ENCODE peak calls at places on chromosomes 4 and X, in seven cellular contexts. D is A549; M is mucosa of descending colon; Q is CD4-positive, CD25-positive, alpha-beta regulatory T cell; X is right cardiac atrium; O is lower lobe of right lung; Y is Peyer's patch. U is an unnamed sample.

GRCh38 chrX:71177327-71177726 is 32.7 kb downstream of the NLGN3 start:
- DNase-seq in Q (no peak), O (no peak), Y (no peak), D (no peak), X (no peak), M (no peak), U (no peak)

GRCh38 chrX:115408736-115409390 is 119.3 kb downstream of the LUZP4 start:
- DNase-seq in O (no peak), D (no peak), Y (no peak), X (no peak), M (no peak), Q (no peak), U (no peak)

GRCh38 chr4:168881754-168882153 is 128.3 kb downstream of the CBR4 start:
- DNase-seq in X (no peak), Y (no peak), M (no peak), D (no peak), Q (no peak), O (no peak), U (no peak)

GRCh38 chrX:71911023-71911730 is 532 bp downstream of the NHSL2 start:
- DNase-seq in M (no peak), Q (peak; percentile 5), O (no peak), Y (no peak), X (peak; percentile 32), D (peak; percentile 42), U (no peak)

GRCh38 chr4:105683038-105683437 is 25.5 kb downstream of the INTS12 start:
- DNase-seq in Q (no peak), X (no peak), D (no peak), O (peak; percentile 61), Y (no peak), M (peak; percentile 83), U (no peak)

GRCh38 chr4:157674699-157675098 is 454.2 kb downstream of the GRIA2 start:
- DNase-seq in O (no peak), D (no peak), Y (no peak), M (no peak), Q (no peak), X (no peak), U (no peak)

GRCh38 chrX:45505214-45505613 is 304.5 kb upstream of the DIPK2B start:
- DNase-seq in X (no peak), O (no peak), M (no peak), Y (no peak), Q (no peak), D (no peak), U (no peak)

GRCh38 chr4:103099691-103100392 is at the start of gene BDH2:
- DNase-seq in D (peak; percentile 75), O (no peak), X (peak; percentile 34), Y (no peak), Q (peak; percentile 85), M (peak; percentile 73), U (no peak)

GRCh38 chr4:80071643-80072606 is 1.1 kb downstream of the ANTXR2 start:
- DNase-seq in Y (peak; percentile 73), M (peak; percentile 66), Q (peak; percentile 59), O (peak; percentile 69), X (peak; percentile 43), D (no peak), U (peak; percentile 39)

GRCh38 chr4:24508541-24508940 is 75.8 kb downstream of the DHX15 start:
- DNase-seq in Q (no peak), D (no peak), Y (no peak), M (no peak), X (no peak), O (no peak), U (no peak)

GRCh38 chr4:158676076-158676475 is 4.0 kb downstream of the ETFDH start:
- DNase-seq in Y (no peak), M (no peak), D (no peak), Q (no peak), O (no peak), X (no peak), U (no peak)

GRCh38 chr4:143531368-143531767 is 17.9 kb downstream of the SMARCA5 start:
- DNase-seq in D (no peak), M (no peak), Y (no peak), Q (no peak), O (no peak), X (no peak), U (no peak)

GRCh38 chr4:183318656-183319055 is 1.4 kb downstream of the CLDN22 start:
- DNase-seq in M (no peak), Y (no peak), D (no peak), O (no peak), Q (no peak), X (no peak), U (no peak)

GRCh38 chr4:14708574-14708973 is 293.7 kb upstream of the CPEB2 start:
- DNase-seq in D (no peak), O (no peak), Y (no peak), M (no peak), Q (no peak), X (no peak), U (no peak)

GRCh38 chrX:13373807-13374187 is 53.9 kb upstream of the ATXN3L start:
- DNase-seq in M (no peak), O (no peak), D (no peak), Y (no peak), Q (no peak), X (no peak), U (no peak)

GRCh38 chrX:13374364-13374763 is 54.5 kb upstream of the ATXN3L start:
- DNase-seq in D (no peak), Y (no peak), Q (no peak), X (no peak), O (no peak), M (no peak), U (no peak)

GRCh38 chrX:13376857-13377441 is 57.1 kb upstream of the ATXN3L start:
- DNase-seq in Y (no peak), O (no peak), Q (no peak), D (no peak), X (no peak), M (no peak), U (no peak)

GRCh38 chrX:13380230-13380629 is 60.4 kb upstream of the ATXN3L start:
- DNase-seq in M (no peak), Q (no peak), O (no peak), D (no peak), X (no peak), Y (no peak), U (no peak)

DNA sequence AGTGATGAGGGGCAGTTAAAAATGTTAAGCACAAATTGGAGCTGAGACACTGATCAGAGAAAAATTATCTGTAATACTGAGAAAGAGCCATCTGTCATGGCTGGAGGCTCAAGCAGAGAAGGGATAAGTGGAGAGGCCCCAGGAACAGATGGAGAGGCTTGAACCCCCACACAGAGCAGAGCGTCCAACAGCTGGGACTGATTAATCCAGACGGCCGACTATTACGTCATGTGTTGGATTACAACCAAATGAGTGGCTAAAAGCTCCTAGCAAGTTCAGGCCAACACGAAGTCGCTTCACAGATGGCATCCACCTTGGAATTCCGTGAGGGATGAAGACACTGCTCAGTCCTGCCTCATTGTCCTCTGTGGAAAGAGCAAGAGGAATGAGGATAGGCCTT is 57.7 kb upstream of the ATXN3L start:
- DNase-seq in D (no peak), Q (no peak), O (no peak), X (no peak), M (no peak), Y (no peak), U (no peak)
- H3K9me3 ChIP-seq in D (no peaks in the 10 kb centered on the region), Q (no peaks in the 10 kb centered on the region), O (no peaks in the 10 kb centered on the region), X (no peaks in the 10 kb centered on the region), M (no peaks in the 10 kb centered on the region), Y (no peaks in the 10 kb centered on the region), U (no peaks in the 10 kb centered on the region)

GRCh38 chr4:38800956-38801450 is 3.6 kb downstream of the TLR1 start:
- DNase-seq in Y (no peak), O (no peak), Q (no peak), D (no peak), M (no peak), X (no peak), U (no peak)
- H3K9me3 ChIP-seq in Y (no peaks in the 10 kb centered on the region), O (no peaks in the 10 kb centered on the region), Q (peaks cover 42% of the 10 kb centered on the region), D (peaks cover 6% of the 10 kb centered on the region), M (no peaks in the 10 kb centered on the region), X (no peaks in the 10 kb centered on the region), U (peaks cover 3% of the 10 kb centered on the region)

GRCh38 chrX:81874807-81875206 is 672.9 kb downstream of the SH3BGRL start:
- DNase-seq in Q (no peak), X (no peak), O (no peak), D (no peak), Y (no peak), M (no peak), U (no peak)
- H3K9me3 ChIP-seq in Q (no peaks in the 10 kb centered on the region), X (no peaks in the 10 kb centered on the region), O (no peaks in the 10 kb centered on the region), D (no peaks in the 10 kb centered on the region), Y (no peaks in the 10 kb centered on the region), M (peaks cover 13% of the 10 kb centered on the region), U (no peaks in the 10 kb centered on the region)

GRCh38 chr4:160372390-160372789 is 1269.5 kb downstream of the RAPGEF2 start:
- DNase-seq in X (no peak), M (no peak), Q (no peak), D (no peak), O (no peak), Y (no peak), U (no peak)

GRCh38 chr4:160364217-160364616 is 1261.3 kb downstream of the RAPGEF2 start:
- DNase-seq in Q (no peak), M (no peak), D (no peak), X (no peak), Y (no peak), O (no peak), U (no peak)

GRCh38 chr4:160373911-160374310 is 1271.0 kb downstream of the RAPGEF2 start:
- DNase-seq in Q (no peak), X (no peak), Y (no peak), M (no peak), O (no peak), D (no peak), U (no peak)

GRCh38 chr4:160371446-160371845 is 1268.6 kb downstream of the RAPGEF2 start:
- DNase-seq in D (no peak), X (no peak), O (no peak), Y (no peak), M (no peak), Q (no peak), U (no peak)

DNA sequence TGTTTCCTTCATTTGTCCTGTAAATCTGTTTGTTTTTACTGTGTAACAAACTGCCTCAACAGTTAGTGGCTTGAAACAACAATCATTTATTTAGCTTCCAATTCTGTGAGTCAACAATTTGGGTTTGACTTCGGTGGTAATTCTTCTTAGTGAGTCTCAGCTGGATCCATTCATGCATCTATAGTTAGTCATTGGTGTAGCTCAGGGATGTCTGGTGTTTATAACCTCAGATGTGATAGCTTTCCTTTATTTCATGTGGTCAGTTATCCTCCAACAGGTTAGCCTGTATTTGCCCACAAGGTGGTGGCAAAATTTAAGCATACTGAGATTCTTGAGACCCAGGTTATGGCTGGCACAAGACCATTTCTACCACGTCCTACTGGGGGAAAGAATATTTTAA is 1267.2 kb downstream of the RAPGEF2 start:
- DNase-seq in O (no peak), X (no peak), Q (no peak), Y (no peak), M (no peak), D (no peak), U (no peak)
- H3K9me3 ChIP-seq in O (no peaks in the 10 kb centered on the region), X (no peaks in the 10 kb centered on the region), Q (no peaks in the 10 kb centered on the region), Y (no peaks in the 10 kb centered on the region), M (no peaks in the 10 kb centered on the region), D (no peaks in the 10 kb centered on the region), U (no peaks in the 10 kb centered on the region)

DNA sequence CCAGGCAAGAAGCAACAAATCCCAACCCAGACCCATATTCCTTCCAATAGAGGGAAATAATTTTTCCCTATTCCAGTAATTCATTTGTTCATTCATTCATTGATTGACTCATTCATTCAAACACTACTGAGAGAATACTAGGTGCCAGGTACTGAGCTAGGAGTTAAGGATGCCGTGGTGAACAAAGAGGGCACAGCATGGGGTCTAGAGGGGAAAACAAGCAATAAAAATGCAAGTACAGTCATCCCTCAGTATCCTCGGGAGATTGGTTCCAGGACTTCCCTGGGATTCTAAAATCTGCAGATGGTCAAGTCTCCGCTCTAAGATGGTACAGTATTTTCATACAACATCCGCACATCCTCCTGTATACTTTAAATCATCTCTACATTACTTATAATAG is 18.7 kb downstream of the RASGEF1B start:
- DNase-seq in Q (no peak), X (no peak), Y (no peak), O (no peak), D (no peak), M (no peak), U (no peak)
- H3K9me3 ChIP-seq in Q (no peaks in the 10 kb centered on the region), X (no peaks in the 10 kb centered on the region), Y (no peaks in the 10 kb centered on the region), O (no peaks in the 10 kb centered on the region), D (no peaks in the 10 kb centered on the region), M (no peaks in the 10 kb centered on the region), U (no peaks in the 10 kb centered on the region)

U was measured in T-helper 17 cell.